ENCODE peak calls at places on chromosomes 3 and 15, in four cellular contexts. E is heart left ventricle, H is uterus, A is ovary. C is an unnamed sample. For H3K4me1, the result is how much of the 10 kb centered on the place peaks cover.

GRCh38 chr3:72338942-72339749 is 509.1 kb downstream of the SHQ1 start:
- DNase-seq in E (no peak), H (peak), A (no peak), C (peak)

GRCh38 chr3:197880361-197881339 is 69.3 kb upstream of the RPL35A start:
- DNase-seq in E (no peak), H (no peak), A (no peak), C (no peak)

GRCh38 chr15:45702041-45702440 is 67.2 kb downstream of the SQOR start:
- DNase-seq in E (no peak), H (no peak), A (no peak), C (no peak)

GRCh38 chr3:174325834-174326705 is 533.1 kb upstream of the NAALADL2 start:
- DNase-seq in E (no peak), H (no peak), A (no peak), C (no peak)

GRCh38 chr3:69542265-69543079 is 156.6 kb upstream of the FRMD4B start:
- DNase-seq in E (peak), H (no peak), A (peak), C (no peak)

GRCh38 chr3:4928277-4928789 is 50.9 kb upstream of the BHLHE40 start:
- DNase-seq in E (no peak), H (no peak), A (no peak), C (no peak)

GRCh38 chr3:161389445-161390036 is 18.2 kb upstream of the SPTSSB start:
- DNase-seq in E (no peak), H (no peak), A (no peak), C (no peak)

GRCh38 chr3:102748646-102749045 is 313.8 kb downstream of the ZPLD1 start:
- DNase-seq in E (no peak), H (no peak), A (no peak), C (no peak)

GRCh38 chr15:56969265-56969895 is 50.9 kb downstream of the TCF12 start:
- DNase-seq in E (no peak), H (no peak), A (no peak), C (no peak)

GRCh38 chr3:49602877-49603411 is 48.7 kb downstream of the BSN start:
- DNase-seq in E (no peak), H (no peak), A (no peak), C (no peak)

GRCh38 chr15:31498329-31498728 is 171.7 kb downstream of the KLF13 start:
- DNase-seq in E (no peak), H (no peak), A (no peak), C (no peak)

GRCh38 chr3:159766563-159767185 is 222.0 kb upstream of the IL12A start:
- DNase-seq in E (no peak), H (no peak), A (no peak), C (no peak)

GRCh38 chr3:34381243-34381642 is 582.8 kb downstream of the PDCD6IP start:
- DNase-seq in E (no peak), H (no peak), A (no peak), C (no peak)

GRCh38 chr3:49912787-49913375 is 9.2 kb upstream of the MST1R start:
- DNase-seq in E (no peak), H (no peak), A (no peak), C (no peak)

GRCh38 chr3:42492508-42493080 is 9.8 kb upstream of the VIPR1 start:
- DNase-seq in E (no peak), H (no peak), A (no peak), C (no peak)

GRCh38 chr3:195212033-195212748 is 58.8 kb downstream of the XXYLT1 start:
- DNase-seq in E (no peak), H (peak), A (no peak), C (no peak)

GRCh38 chr3:176469694-176470205 is 727.5 kb downstream of the TBL1XR1 start:
- DNase-seq in E (no peak), H (no peak), A (no peak), C (no peak)

GRCh38 chr3:52265387-52265786 is 13.1 kb downstream of the WDR82 start:
- DNase-seq in E (no peak), H (no peak), A (no peak), C (no peak)

GRCh38 chr15:93152264-93152884 is 63.4 kb upstream of the RGMA start:
- DNase-seq in E (no peak), H (no peak), A (no peak), C (no peak)

GRCh38 chr3:118436863-118437262 is 597.8 kb downstream of the IGSF11 start:
- DNase-seq in E (no peak), H (no peak), A (no peak), C (no peak)

GRCh38 chr3:123347205-123347604 is 101.7 kb downstream of the ADCY5 start:
- DNase-seq in E (no peak), H (no peak), A (no peak), C (no peak)

GRCh38 chr3:12986031-12986430 is 87.2 kb downstream of the IQSEC1 start:
- DNase-seq in E (no peak), H (no peak), A (no peak), C (no peak)
- H3K4me1 ChIP-seq in E (under half), H (under half), A (under half), C (under half)

DNA sequence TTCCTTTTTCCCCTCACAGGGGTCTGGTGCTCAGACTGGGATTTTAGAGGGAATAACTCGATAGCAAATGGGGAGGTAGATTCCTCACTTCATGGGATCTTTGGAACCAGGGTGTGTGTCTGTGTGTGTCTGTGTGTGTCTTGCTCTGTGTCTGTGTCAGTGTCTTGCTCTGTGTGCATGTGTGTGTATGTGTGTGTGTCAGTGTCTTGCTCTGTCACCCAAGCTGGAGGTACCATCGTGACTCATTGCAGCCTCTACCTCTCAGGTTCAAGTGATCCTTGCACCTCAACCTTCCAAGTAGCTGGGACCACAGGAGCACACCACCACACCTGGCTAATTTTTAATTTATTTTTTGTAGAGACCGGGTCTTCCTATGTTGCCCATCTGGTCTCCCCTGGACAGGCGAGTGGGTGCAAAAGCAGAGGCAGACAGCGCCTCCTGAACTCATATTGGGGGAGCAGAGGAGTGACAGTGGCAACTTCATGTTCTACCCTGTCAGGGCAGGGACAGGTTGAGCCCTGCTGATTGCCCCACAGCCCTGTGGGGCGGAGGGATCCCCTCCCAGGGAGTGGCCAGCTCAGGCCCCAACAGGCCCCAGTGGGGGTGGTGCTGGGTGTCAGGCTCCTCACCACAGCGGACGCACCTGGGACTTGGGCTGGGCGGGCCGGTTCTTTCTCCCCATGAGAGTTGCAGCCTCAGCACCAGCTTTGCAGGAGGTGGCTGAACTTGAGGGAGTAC is 10.4 kb upstream of the SEMA4B start:
- DNase-seq in E (no peak), H (no peak), A (no peak), C (no peak)
- TF ChIP-seq POLR2A in E (no peak), H (no peak), A (no peak), C (no peak)

GRCh38 chr3:167102071-167102470 is 278.0 kb downstream of the ZBBX start:
- DNase-seq in E (no peak), H (no peak), A (no peak), C (no peak)
- TF ChIP-seq CTCF in E (no peak), H (no peak), A (no peak), C (peak)

DNA sequence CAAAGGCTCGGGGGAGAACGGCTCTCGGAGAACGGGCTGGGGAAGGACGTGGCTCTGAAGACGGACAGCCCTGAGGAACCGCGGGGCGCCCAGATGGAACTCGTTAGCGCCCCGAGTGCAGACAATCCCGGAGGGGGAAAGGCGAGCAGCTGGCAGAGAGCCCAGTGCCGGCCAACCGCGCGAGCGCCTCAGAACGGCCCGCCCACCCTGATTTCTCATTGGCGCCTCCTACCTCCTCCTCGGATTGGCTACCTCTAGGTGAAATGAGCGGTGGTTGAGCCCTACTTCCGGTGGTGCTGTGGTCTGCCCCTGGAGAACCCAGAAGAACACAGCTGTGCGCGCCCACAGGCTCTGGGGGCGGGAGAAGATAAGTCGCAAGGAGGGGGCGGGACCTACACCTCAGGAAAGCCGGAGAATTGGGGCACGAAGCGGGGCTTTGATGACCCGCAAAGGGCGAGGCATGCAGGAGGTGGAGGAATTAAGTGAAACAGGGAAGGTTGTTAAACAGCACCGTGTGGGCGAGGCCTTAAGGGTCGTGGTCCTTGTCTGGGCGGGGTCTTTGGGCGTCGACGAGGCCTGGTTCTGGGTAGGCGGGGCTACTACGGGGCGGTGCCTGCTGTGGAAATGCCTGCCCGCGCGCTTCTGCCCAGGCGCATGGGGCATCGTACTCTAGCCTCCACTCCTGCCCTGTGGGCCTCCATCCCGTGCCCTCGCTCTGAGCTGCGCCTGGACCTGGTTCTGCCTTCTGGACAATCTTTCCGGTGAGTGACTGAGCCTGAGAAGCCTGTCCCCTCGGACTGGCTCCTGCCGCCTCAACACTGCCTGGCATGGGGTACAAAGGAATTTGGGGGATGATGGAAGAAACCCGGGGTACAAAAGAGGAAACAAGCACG is at the start of gene OGG1:
- DNase-seq in E (peak), H (peak), A (peak), C (peak)
- H3K4me1 ChIP-seq in E (under half), H (under half), A (under half), C (under half)

DNA sequence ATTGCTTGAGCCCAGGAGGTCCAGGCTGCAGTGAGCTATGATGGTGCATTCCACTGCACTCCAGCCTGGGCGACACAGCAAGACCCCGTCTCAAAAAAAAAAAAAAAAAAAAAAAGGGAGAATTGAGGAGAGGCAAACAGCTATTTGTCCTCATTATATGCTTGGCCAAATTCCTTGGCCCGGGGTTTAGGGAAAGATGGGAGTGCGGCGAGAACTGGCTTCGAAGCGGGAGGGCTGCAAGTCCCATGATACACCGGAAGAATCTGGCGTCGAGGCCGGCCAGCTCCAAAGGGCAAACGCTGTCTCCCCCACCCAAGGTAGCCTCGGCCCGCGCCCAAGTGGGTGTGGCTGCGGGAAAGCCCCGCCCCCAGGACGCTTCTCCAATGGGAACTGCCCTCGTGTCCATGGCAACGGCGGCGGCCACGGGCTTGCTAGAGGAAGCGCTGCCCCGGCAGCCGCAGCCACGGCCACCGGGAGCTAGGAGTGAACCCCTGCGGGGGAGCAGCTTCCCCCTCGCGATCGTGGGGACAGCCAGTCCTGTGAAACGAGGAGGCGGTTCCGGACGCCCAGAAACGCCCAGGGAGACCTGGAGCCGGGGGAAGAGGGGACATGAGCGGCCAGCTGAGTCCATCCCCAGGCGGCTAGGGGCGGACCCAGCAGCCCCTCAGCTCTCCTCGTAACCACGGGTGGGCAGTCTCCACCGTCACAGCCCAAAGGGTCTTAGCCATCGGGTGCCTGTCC is at the start of gene TTLL13:
- DNase-seq in E (peak), H (peak), A (peak), C (peak)
- TF ChIP-seq POLR2A in E (no peak), H (peak), A (peak), C (peak)

GRCh38 chr3:65914032-65914739 is 124.5 kb downstream of the MAGI1 start:
- DNase-seq in E (no peak), H (no peak), A (no peak), C (no peak)
- TF ChIP-seq CTCF in E (peak), H (no peak), A (no peak), C (no peak)

DNA sequence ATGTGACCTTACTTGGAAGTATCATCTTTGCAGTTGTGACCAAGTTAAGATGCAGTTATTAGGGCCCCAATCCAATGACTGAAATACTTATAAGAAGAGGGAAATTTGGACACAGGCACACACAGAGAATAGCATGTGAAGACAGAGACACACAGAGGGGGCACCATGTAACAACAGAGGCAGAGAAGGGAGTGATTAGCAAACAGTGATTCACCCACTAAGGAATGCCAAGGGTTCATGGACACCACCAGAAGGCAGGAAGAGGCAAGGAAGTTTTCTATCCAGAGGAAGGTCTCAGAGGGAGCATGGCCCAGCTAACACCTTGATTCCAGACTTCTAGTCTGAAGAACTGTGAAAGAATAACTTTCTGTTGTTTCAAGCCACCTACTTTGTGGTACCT is 25.0 kb downstream of the SIDT1 start:
- DNase-seq in E (no peak), H (no peak), A (no peak), C (no peak)
- H3K4me1 ChIP-seq in E (under half), H (under half), A (under half), C (under half)